ENCODE peak calls at places on chromosome 18, in four cellular contexts. One of them, this sample, is unnamed.

GRCh38 chr18:49177071-49177470 is 226.3 kb upstream of the SMAD7 start:
- DNase-seq in foreskin fibroblast: no peak
- DNase-seq in fibroblast of pulmonary artery: no peak
- DNase-seq in SK-N-SH: no peak
- DNase-seq in this sample: no peak

GRCh38 chr18:44723973-44724778 is 43.5 kb downstream of the SETBP1 start:
- DNase-seq in foreskin fibroblast: no peak
- DNase-seq in fibroblast of pulmonary artery: no peak
- DNase-seq in SK-N-SH: no peak
- DNase-seq in this sample: no peak

GRCh38 chr18:36762074-36762473 is 66.7 kb downstream of the TPGS2 start:
- DNase-seq in foreskin fibroblast: no peak
- DNase-seq in fibroblast of pulmonary artery: no peak
- DNase-seq in SK-N-SH: no peak
- DNase-seq in this sample: peak

GRCh38 chr18:70649683-70650082 is 360.8 kb downstream of the SOCS6 start:
- DNase-seq in foreskin fibroblast: no peak
- DNase-seq in fibroblast of pulmonary artery: no peak
- DNase-seq in SK-N-SH: no peak
- DNase-seq in this sample: no peak

GRCh38 chr18:58484989-58485962 is 143.6 kb downstream of the ALPK2 start:
- DNase-seq in foreskin fibroblast: no peak
- DNase-seq in fibroblast of pulmonary artery: no peak
- DNase-seq in SK-N-SH: peak
- DNase-seq in this sample: no peak

GRCh38 chr18:31741096-31741735 is 19.5 kb downstream of the SLC25A52 start:
- DNase-seq in foreskin fibroblast: no peak
- DNase-seq in fibroblast of pulmonary artery: peak
- DNase-seq in SK-N-SH: peak
- DNase-seq in this sample: peak

GRCh38 chr18:35605686-35606417 is 24.3 kb downstream of the GALNT1 start:
- DNase-seq in foreskin fibroblast: no peak
- DNase-seq in fibroblast of pulmonary artery: peak
- DNase-seq in SK-N-SH: no peak
- DNase-seq in this sample: peak

GRCh38 chr18:14922031-14922430 is 174.1 kb downstream of the ANKRD30B start:
- DNase-seq in foreskin fibroblast: no peak
- DNase-seq in fibroblast of pulmonary artery: no peak
- DNase-seq in SK-N-SH: no peak
- DNase-seq in this sample: no peak

GRCh38 chr18:36196239-36196995 is 9.1 kb downstream of the MOCOS start:
- DNase-seq in foreskin fibroblast: no peak
- DNase-seq in fibroblast of pulmonary artery: no peak
- DNase-seq in SK-N-SH: no peak
- DNase-seq in this sample: no peak

GRCh38 chr18:10526211-10526949 is 553 bp downstream of the NAPG start:
- DNase-seq in foreskin fibroblast: no peak
- DNase-seq in fibroblast of pulmonary artery: peak
- DNase-seq in SK-N-SH: peak
- DNase-seq in this sample: peak

GRCh38 chr18:66682855-66683322 is 79.0 kb upstream of the CDH19 start:
- DNase-seq in foreskin fibroblast: no peak
- DNase-seq in fibroblast of pulmonary artery: peak
- DNase-seq in SK-N-SH: peak
- DNase-seq in this sample: no peak

GRCh38 chr18:26466026-26466425 is 82.3 kb downstream of the KCTD1 start:
- DNase-seq in foreskin fibroblast: no peak
- DNase-seq in fibroblast of pulmonary artery: no peak
- DNase-seq in SK-N-SH: no peak
- DNase-seq in this sample: no peak

GRCh38 chr18:57062841-57063240 is 84.0 kb upstream of the BOD1L2 start:
- DNase-seq in foreskin fibroblast: no peak
- DNase-seq in fibroblast of pulmonary artery: no peak
- DNase-seq in SK-N-SH: no peak
- DNase-seq in this sample: no peak

GRCh38 chr18:44548291-44549221 is 132.1 kb upstream of the SETBP1 start:
- DNase-seq in foreskin fibroblast: peak
- DNase-seq in fibroblast of pulmonary artery: peak
- DNase-seq in SK-N-SH: no peak
- DNase-seq in this sample: peak

GRCh38 chr18:7334973-7335568 is 104.2 kb downstream of the LRRC30 start:
- DNase-seq in foreskin fibroblast: no peak
- DNase-seq in fibroblast of pulmonary artery: no peak
- DNase-seq in SK-N-SH: no peak
- DNase-seq in this sample: no peak

GRCh38 chr18:3898866-3899613 is 449.1 kb downstream of the TGIF1 start:
- DNase-seq in foreskin fibroblast: no peak
- DNase-seq in fibroblast of pulmonary artery: no peak
- DNase-seq in SK-N-SH: no peak
- DNase-seq in this sample: no peak

GRCh38 chr18:58044370-58045264 is 591 bp downstream of the NEDD4L start:
- DNase-seq in foreskin fibroblast: no peak
- DNase-seq in fibroblast of pulmonary artery: peak
- DNase-seq in SK-N-SH: peak
- DNase-seq in this sample: peak

GRCh38 chr18:27061488-27062095 is 123.5 kb downstream of the CHST9 start:
- DNase-seq in foreskin fibroblast: no peak
- DNase-seq in fibroblast of pulmonary artery: no peak
- DNase-seq in SK-N-SH: no peak
- DNase-seq in this sample: no peak

GRCh38 chr18:70454705-70455322 is 166.0 kb downstream of the SOCS6 start:
- DNase-seq in foreskin fibroblast: peak
- DNase-seq in fibroblast of pulmonary artery: peak
- DNase-seq in SK-N-SH: peak
- DNase-seq in this sample: peak

GRCh38 chr18:9516437-9517064 is 41.2 kb downstream of the RALBP1 start:
- DNase-seq in foreskin fibroblast: no peak
- DNase-seq in fibroblast of pulmonary artery: peak
- DNase-seq in SK-N-SH: peak
- DNase-seq in this sample: peak

GRCh38 chr18:45962461-45962860 is 4.7 kb downstream of the EPG5 start:
- DNase-seq in foreskin fibroblast: peak
- DNase-seq in fibroblast of pulmonary artery: peak
- DNase-seq in SK-N-SH: no peak
- DNase-seq in this sample: no peak

GRCh38 chr18:77985486-77985885 is 735.8 kb downstream of the GALR1 start:
- DNase-seq in foreskin fibroblast: no peak
- DNase-seq in fibroblast of pulmonary artery: no peak
- DNase-seq in SK-N-SH: no peak
- DNase-seq in this sample: no peak

GRCh38 chr18:25875574-25875973 is 214.8 kb downstream of the SS18 start:
- DNase-seq in foreskin fibroblast: no peak
- DNase-seq in fibroblast of pulmonary artery: no peak
- DNase-seq in SK-N-SH: no peak
- DNase-seq in this sample: peak

GRCh38 chr18:43525149-43525548 is 247.9 kb upstream of the SYT4 start:
- DNase-seq in foreskin fibroblast: no peak
- DNase-seq in fibroblast of pulmonary artery: no peak
- DNase-seq in SK-N-SH: peak
- DNase-seq in this sample: no peak

GRCh38 chr18:28013064-28013463 is 163.9 kb downstream of the CDH2 start:
- DNase-seq in foreskin fibroblast: no peak
- DNase-seq in fibroblast of pulmonary artery: peak
- DNase-seq in SK-N-SH: no peak
- DNase-seq in this sample: peak

GRCh38 chr18:9612989-9613388 is 1.4 kb downstream of the PPP4R1 start:
- DNase-seq in foreskin fibroblast: no peak
- DNase-seq in fibroblast of pulmonary artery: no peak
- DNase-seq in SK-N-SH: no peak
- DNase-seq in this sample: no peak

GRCh38 chr18:30855762-30856161 is 186.8 kb downstream of the DSC3 start:
- DNase-seq in foreskin fibroblast: no peak
- DNase-seq in fibroblast of pulmonary artery: no peak
- DNase-seq in SK-N-SH: no peak
- DNase-seq in this sample: no peak

GRCh38 chr18:38368886-38369285 is 803.3 kb upstream of the CELF4 start:
- DNase-seq in foreskin fibroblast: no peak
- DNase-seq in fibroblast of pulmonary artery: no peak
- DNase-seq in SK-N-SH: no peak
- DNase-seq in this sample: no peak

GRCh38 chr18:1075310-1075709 is 170.6 kb downstream of the ADCYAP1 start:
- DNase-seq in foreskin fibroblast: no peak
- DNase-seq in fibroblast of pulmonary artery: no peak
- DNase-seq in SK-N-SH: no peak
- DNase-seq in this sample: no peak

GRCh38 chr18:23311346-23312103 is 141.6 kb upstream of the RIOK3 start:
- DNase-seq in foreskin fibroblast: peak
- DNase-seq in fibroblast of pulmonary artery: peak
- DNase-seq in SK-N-SH: no peak
- DNase-seq in this sample: peak

GRCh38 chr18:58581265-58581664 is 47.6 kb downstream of the ALPK2 start:
- DNase-seq in foreskin fibroblast: peak
- DNase-seq in fibroblast of pulmonary artery: peak
- DNase-seq in SK-N-SH: no peak
- DNase-seq in this sample: peak

GRCh38 chr18:69845588-69846506 is 101.8 kb downstream of the CD226 start:
- DNase-seq in foreskin fibroblast: no peak
- DNase-seq in fibroblast of pulmonary artery: no peak
- DNase-seq in SK-N-SH: no peak
- DNase-seq in this sample: no peak

GRCh38 chr18:39448942-39449341 is 1883.3 kb upstream of the CELF4 start:
- DNase-seq in foreskin fibroblast: no peak
- DNase-seq in fibroblast of pulmonary artery: peak
- DNase-seq in SK-N-SH: no peak
- DNase-seq in this sample: peak

GRCh38 chr18:10499230-10499629 is 26.6 kb upstream of the NAPG start:
- DNase-seq in foreskin fibroblast: no peak
- DNase-seq in fibroblast of pulmonary artery: no peak
- DNase-seq in SK-N-SH: no peak
- DNase-seq in this sample: peak

GRCh38 chr18:12032786-12033642 is 51.7 kb downstream of the IMPA2 start:
- DNase-seq in foreskin fibroblast: peak
- DNase-seq in fibroblast of pulmonary artery: peak
- DNase-seq in SK-N-SH: no peak
- DNase-seq in this sample: peak

GRCh38 chr18:8722946-8723477 is 17.7 kb downstream of the MTCL1 start:
- DNase-seq in foreskin fibroblast: no peak
- DNase-seq in fibroblast of pulmonary artery: no peak
- DNase-seq in SK-N-SH: no peak
- DNase-seq in this sample: no peak

GRCh38 chr18:8507881-8508280 is 101.4 kb upstream of the RAB12 start:
- DNase-seq in foreskin fibroblast: peak
- DNase-seq in fibroblast of pulmonary artery: no peak
- DNase-seq in SK-N-SH: no peak
- DNase-seq in this sample: peak

GRCh38 chr18:75548353-75548752 is 120.8 kb upstream of the SMIM21 start:
- DNase-seq in foreskin fibroblast: no peak
- DNase-seq in fibroblast of pulmonary artery: no peak
- DNase-seq in SK-N-SH: peak
- DNase-seq in this sample: no peak

GRCh38 chr18:10579079-10579867 is 53.4 kb downstream of the NAPG start:
- DNase-seq in foreskin fibroblast: peak
- DNase-seq in fibroblast of pulmonary artery: peak
- DNase-seq in SK-N-SH: no peak
- DNase-seq in this sample: peak

DNA sequence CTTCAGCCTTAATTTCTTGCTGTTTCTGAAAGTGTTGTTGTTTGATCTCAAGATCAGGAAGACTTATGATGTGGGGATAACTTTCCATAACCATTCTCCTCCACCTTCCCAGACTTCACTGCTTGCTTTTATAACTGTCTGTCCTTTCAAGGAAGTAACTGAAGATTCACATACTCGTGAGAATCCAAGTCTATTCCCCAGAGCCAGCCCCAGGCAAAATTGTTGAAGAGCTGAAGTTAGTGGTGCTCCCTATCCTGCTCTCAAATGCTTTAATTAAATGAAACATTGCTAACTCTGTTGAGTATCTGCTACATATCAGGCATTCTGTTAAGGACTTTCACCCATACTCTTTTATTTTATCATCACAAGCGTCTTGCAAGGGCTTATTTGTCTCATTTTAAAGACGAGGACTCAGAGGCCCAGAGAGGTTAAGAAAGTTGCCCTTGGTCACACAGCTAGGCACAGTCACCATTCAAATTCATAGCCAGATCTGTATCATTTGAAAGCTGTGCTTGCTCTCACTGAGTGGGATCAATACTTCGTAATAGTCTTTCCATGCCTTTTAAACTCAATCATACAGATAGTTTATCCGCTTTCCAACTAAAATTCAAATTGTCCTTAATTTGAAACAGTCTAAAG is 189.8 kb upstream of the TCF4 start:
- DNase-seq in foreskin fibroblast: no peak
- DNase-seq in fibroblast of pulmonary artery: no peak
- DNase-seq in SK-N-SH: no peak
- DNase-seq in this sample: no peak
- H3K4me3 ChIP-seq in foreskin fibroblast: no peak
- H3K4me3 ChIP-seq in fibroblast of pulmonary artery: no peak
- H3K4me3 ChIP-seq in SK-N-SH: no peak
- H3K4me3 ChIP-seq in this sample: no peak

GRCh38 chr18:2641638-2642037 is 13.9 kb upstream of the SMCHD1 start:
- DNase-seq in foreskin fibroblast: no peak
- DNase-seq in fibroblast of pulmonary artery: peak
- DNase-seq in SK-N-SH: no peak
- DNase-seq in this sample: peak
- H3K4me3 ChIP-seq in foreskin fibroblast: no peak
- H3K4me3 ChIP-seq in fibroblast of pulmonary artery: no peak
- H3K4me3 ChIP-seq in SK-N-SH: no peak
- H3K4me3 ChIP-seq in this sample: no peak

GRCh38 chr18:42281124-42281523 is 326.1 kb downstream of the PIK3C3 start:
- DNase-seq in foreskin fibroblast: no peak
- DNase-seq in fibroblast of pulmonary artery: no peak
- DNase-seq in SK-N-SH: no peak
- DNase-seq in this sample: no peak
- H3K4me3 ChIP-seq in foreskin fibroblast: no peak
- H3K4me3 ChIP-seq in fibroblast of pulmonary artery: no peak
- H3K4me3 ChIP-seq in SK-N-SH: no peak
- H3K4me3 ChIP-seq in this sample: no peak

GRCh38 chr18:13379062-13379800 is 160.7 kb downstream of the LDLRAD4 start:
- DNase-seq in foreskin fibroblast: no peak
- DNase-seq in fibroblast of pulmonary artery: no peak
- DNase-seq in SK-N-SH: no peak
- DNase-seq in this sample: no peak

GRCh38 chr18:13376298-13376840 is 157.8 kb downstream of the LDLRAD4 start:
- DNase-seq in foreskin fibroblast: no peak
- DNase-seq in fibroblast of pulmonary artery: no peak
- DNase-seq in SK-N-SH: no peak
- DNase-seq in this sample: no peak

GRCh38 chr18:13378150-13378549 is 159.6 kb downstream of the LDLRAD4 start:
- DNase-seq in foreskin fibroblast: no peak
- DNase-seq in fibroblast of pulmonary artery: no peak
- DNase-seq in SK-N-SH: no peak
- DNase-seq in this sample: no peak

GRCh38 chr18:13376841-13377351 is 158.3 kb downstream of the LDLRAD4 start:
- DNase-seq in foreskin fibroblast: no peak
- DNase-seq in fibroblast of pulmonary artery: no peak
- DNase-seq in SK-N-SH: no peak
- DNase-seq in this sample: no peak

GRCh38 chr18:13377496-13377895 is 158.9 kb downstream of the LDLRAD4 start:
- DNase-seq in foreskin fibroblast: no peak
- DNase-seq in fibroblast of pulmonary artery: no peak
- DNase-seq in SK-N-SH: no peak
- DNase-seq in this sample: peak
- H3K4me3 ChIP-seq in foreskin fibroblast: no peak
- H3K4me3 ChIP-seq in fibroblast of pulmonary artery: no peak
- H3K4me3 ChIP-seq in SK-N-SH: no peak
- H3K4me3 ChIP-seq in this sample: no peak

GRCh38 chr18:76619342-76620315 is 124.6 kb upstream of the ZNF516 start:
- DNase-seq in foreskin fibroblast: peak
- DNase-seq in fibroblast of pulmonary artery: peak
- DNase-seq in SK-N-SH: no peak
- DNase-seq in this sample: peak
- H3K4me3 ChIP-seq in foreskin fibroblast: peak
- H3K4me3 ChIP-seq in fibroblast of pulmonary artery: peak
- H3K4me3 ChIP-seq in SK-N-SH: no peak
- H3K4me3 ChIP-seq in this sample: peak

GRCh38 chr18:21489919-21490495 is 110.5 kb downstream of the ESCO1 start:
- DNase-seq in foreskin fibroblast: no peak
- DNase-seq in fibroblast of pulmonary artery: no peak
- DNase-seq in SK-N-SH: no peak
- DNase-seq in this sample: no peak
- H3K4me3 ChIP-seq in foreskin fibroblast: no peak
- H3K4me3 ChIP-seq in fibroblast of pulmonary artery: no peak
- H3K4me3 ChIP-seq in SK-N-SH: no peak
- H3K4me3 ChIP-seq in this sample: no peak

This sample was measured in fibroblast of mammary gland.